ENCODE peak calls at places on chromosomes 16 and 17, in six cellular contexts. E is iPS DF 6.9; D is stomach; I is CD8-positive, alpha-beta T cell; L is heart left ventricle; N is endothelial cell of umbilical vein. Y is an unnamed sample.

GRCh38 chr17:56431736-56432135 is 161.8 kb upstream of the NOG start:
- DNase-seq in E (no peak), D (no peak), I (no peak), L (no peak), N (no peak), Y (no peak)

GRCh38 chr16:56478228-56479049 is 27.1 kb downstream of the OGFOD1 start:
- DNase-seq in E (no peak), D (no peak), I (no peak), L (no peak), N (no peak), Y (no peak)

GRCh38 chr16:67860589-67861398 is 12.1 kb upstream of the EDC4 start:
- DNase-seq in E (no peak), D (no peak), I (no peak), L (no peak), N (no peak), Y (no peak)

GRCh38 chr17:58232707-58233156 is 5.7 kb upstream of the LPO start:
- DNase-seq in E (no peak), D (no peak), I (no peak), L (no peak), N (no peak), Y (no peak)

GRCh38 chr17:2053380-2054261 is 1.3 kb upstream of the HIC1 start:
- DNase-seq in E (no peak), D (peak), I (peak), L (peak), N (peak), Y (no peak)

GRCh38 chr16:51981725-51982124 is 565.2 kb downstream of the TOX3 start:
- DNase-seq in E (no peak), D (no peak), I (no peak), L (no peak), N (no peak), Y (no peak)

GRCh38 chr16:86283944-86284343 is 226.4 kb upstream of the FOXF1 start:
- DNase-seq in E (no peak), D (no peak), I (no peak), L (no peak), N (no peak), Y (no peak)

GRCh38 chr16:23072084-23072599 is 77.1 kb downstream of the USP31 start:
- DNase-seq in E (no peak), D (peak), I (no peak), L (peak), N (peak), Y (no peak)

GRCh38 chr17:19876524-19877161 is 8.9 kb upstream of the ULK2 start:
- DNase-seq in E (no peak), D (no peak), I (peak), L (peak), N (no peak), Y (no peak)

GRCh38 chr17:30961213-30962188 is 9.3 kb upstream of the RNF135 start:
- DNase-seq in E (no peak), D (peak), I (no peak), L (no peak), N (no peak), Y (no peak)

GRCh38 chr17:44083250-44083849 is 12.8 kb downstream of the G6PC3 start:
- DNase-seq in E (no peak), D (no peak), I (no peak), L (no peak), N (peak), Y (no peak)

GRCh38 chr17:56830726-56831363 is 2.9 kb downstream of the C17orf67 start:
- DNase-seq in E (no peak), D (no peak), I (no peak), L (no peak), N (no peak), Y (no peak)

GRCh38 chr16:68416057-68417046 is 32.0 kb downstream of the SMPD3 start:
- DNase-seq in E (no peak), D (peak), I (no peak), L (no peak), N (no peak), Y (no peak)

GRCh38 chr16:17459903-17460521 is 10.7 kb downstream of the XYLT1 start:
- DNase-seq in E (no peak), D (no peak), I (no peak), L (no peak), N (no peak), Y (no peak)

GRCh38 chr17:60134396-60135159 is 15.2 kb upstream of the CA4 start:
- DNase-seq in E (no peak), D (peak), I (no peak), L (no peak), N (peak), Y (no peak)

GRCh38 chr16:57918994-57919393 is 51.9 kb downstream of the CNGB1 start:
- DNase-seq in E (no peak), D (no peak), I (no peak), L (no peak), N (no peak), Y (no peak)

GRCh38 chr16:67105251-67105650 is 4.5 kb upstream of the PHAF1 start:
- DNase-seq in E (no peak), D (no peak), I (no peak), L (no peak), N (no peak), Y (no peak)

GRCh38 chr17:78471635-78472034 is 93.2 kb downstream of the PGS1 start:
- DNase-seq in E (no peak), D (no peak), I (no peak), L (no peak), N (no peak), Y (no peak)

GRCh38 chr16:48384982-48385271 is 286 bp downstream of the SIAH1 start:
- DNase-seq in E (no peak), D (no peak), I (no peak), L (no peak), N (no peak), Y (no peak)

GRCh38 chr17:851986-852385 is 69.8 kb downstream of the MRM3 start:
- DNase-seq in E (no peak), D (no peak), I (no peak), L (no peak), N (no peak), Y (no peak)

GRCh38 chr17:43314582-43314981 is 80.8 kb upstream of the RNU2-1 start:
- DNase-seq in E (no peak), D (no peak), I (no peak), L (no peak), N (peak), Y (no peak)

GRCh38 chr16:2325181-2325580 is 15.3 kb downstream of the ABCA3 start:
- DNase-seq in E (no peak), D (no peak), I (no peak), L (no peak), N (no peak), Y (no peak)

GRCh38 chr17:41679740-41680425 is 8.8 kb upstream of the EIF1 start:
- DNase-seq in E (no peak), D (no peak), I (no peak), L (peak), N (no peak), Y (no peak)

GRCh38 chr16:81632392-81633146 is 146.5 kb upstream of the PLCG2 start:
- DNase-seq in E (no peak), D (peak), I (peak), L (peak), N (peak), Y (no peak)

GRCh38 chr16:12059216-12059769 is 82.8 kb downstream of the SNX29 start:
- DNase-seq in E (no peak), D (no peak), I (no peak), L (no peak), N (no peak), Y (no peak)

GRCh38 chr17:7882068-7882467 is 6.5 kb upstream of the CHD3 start:
- DNase-seq in E (no peak), D (no peak), I (no peak), L (no peak), N (no peak), Y (no peak)

GRCh38 chr17:41284546-41284945 is 9.0 kb downstream of the KRTAP9-7 start:
- DNase-seq in E (no peak), D (no peak), I (no peak), L (no peak), N (peak), Y (no peak)

GRCh38 chr16:84504420-84505248 is at the start of gene MEAK7:
- DNase-seq in E (peak), D (peak), I (peak), L (peak), N (peak), Y (no peak)
- H3K27ac ChIP-seq in E (no peak), D (peak), I (peak), L (peak), N (peak), Y (peak)

GRCh38 chr16:27311449-27311831 is 2.3 kb upstream of the IL4R start:
- DNase-seq in E (no peak), D (no peak), I (no peak), L (no peak), N (no peak), Y (no peak)

GRCh38 chr16:27313422-27314160 is at the start of gene IL4R:
- DNase-seq in E (no peak), D (peak), I (peak), L (peak), N (peak), Y (no peak)

GRCh38 chr16:27311897-27312303 is 1.9 kb upstream of the IL4R start:
- DNase-seq in E (no peak), D (no peak), I (no peak), L (no peak), N (no peak), Y (no peak)

GRCh38 chr16:27314161-27314723 is 468 bp downstream of the IL4R start:
- DNase-seq in E (no peak), D (peak), I (peak), L (peak), N (peak), Y (no peak)

DNA sequence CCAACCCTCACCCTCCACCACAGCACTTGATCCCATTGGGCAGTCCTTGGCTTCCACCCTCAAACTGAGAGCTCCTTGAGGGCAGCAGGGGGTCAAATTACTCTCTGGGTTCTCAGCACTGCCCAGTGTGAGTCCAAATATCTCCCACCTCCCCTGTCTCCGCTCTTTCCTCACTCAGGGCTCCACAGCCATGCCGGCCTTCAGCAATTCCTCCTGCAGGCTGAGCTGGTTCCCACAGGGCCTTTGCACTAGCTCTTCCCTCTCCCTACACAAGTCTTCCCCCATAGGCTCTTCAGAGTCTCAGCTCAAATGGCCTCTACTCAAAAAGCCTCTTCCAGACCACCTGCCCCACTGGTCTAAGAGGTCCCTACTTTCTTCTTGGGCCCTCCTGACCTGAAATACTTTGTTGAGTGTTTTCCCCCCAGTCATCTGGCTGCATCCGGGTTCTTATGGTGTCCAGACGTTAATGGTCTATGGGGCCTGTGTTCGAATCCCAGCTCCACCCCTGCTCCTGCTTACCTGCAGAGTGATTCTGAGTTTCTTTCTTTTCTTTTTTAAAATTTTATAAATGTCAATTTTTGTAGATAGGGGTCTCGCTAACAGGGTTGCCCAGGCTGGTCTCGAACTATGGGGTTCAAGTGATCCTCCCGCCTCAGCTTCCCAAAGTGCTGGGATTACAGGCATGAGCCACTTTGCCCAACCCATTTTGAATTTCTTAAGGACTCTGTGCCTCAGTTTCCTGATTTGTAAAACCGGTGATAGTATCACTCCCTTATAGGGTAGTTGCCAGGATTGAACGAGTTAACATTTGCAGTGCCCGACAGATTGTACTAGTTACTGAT is 973 bp upstream of the IL4R start:
- DNase-seq in E (no peak), D (no peak), I (no peak), L (no peak), N (no peak), Y (no peak)
- H3K27ac ChIP-seq in E (no peak), D (peak), I (peak), L (peak), N (peak), Y (peak)

GRCh38 chr17:63395075-63395815 is 50.9 kb downstream of the CYB561 start:
- DNase-seq in E (no peak), D (no peak), I (no peak), L (no peak), N (no peak), Y (no peak)

GRCh38 chr17:63399316-63399715 is 46.8 kb downstream of the CYB561 start:
- DNase-seq in E (no peak), D (no peak), I (no peak), L (no peak), N (peak), Y (no peak)

GRCh38 chr17:63398680-63399079 is 47.4 kb downstream of the CYB561 start:
- DNase-seq in E (no peak), D (no peak), I (no peak), L (no peak), N (peak), Y (no peak)

GRCh38 chr17:63402808-63403207 is 43.3 kb downstream of the CYB561 start:
- DNase-seq in E (no peak), D (no peak), I (no peak), L (no peak), N (no peak), Y (no peak)

GRCh38 chr17:63399856-63400255 is 46.2 kb downstream of the CYB561 start:
- DNase-seq in E (no peak), D (peak), I (no peak), L (peak), N (no peak), Y (no peak)
- H3K27ac ChIP-seq in E (no peak), D (no peak), I (no peak), L (peak), N (no peak), Y (no peak)

DNA sequence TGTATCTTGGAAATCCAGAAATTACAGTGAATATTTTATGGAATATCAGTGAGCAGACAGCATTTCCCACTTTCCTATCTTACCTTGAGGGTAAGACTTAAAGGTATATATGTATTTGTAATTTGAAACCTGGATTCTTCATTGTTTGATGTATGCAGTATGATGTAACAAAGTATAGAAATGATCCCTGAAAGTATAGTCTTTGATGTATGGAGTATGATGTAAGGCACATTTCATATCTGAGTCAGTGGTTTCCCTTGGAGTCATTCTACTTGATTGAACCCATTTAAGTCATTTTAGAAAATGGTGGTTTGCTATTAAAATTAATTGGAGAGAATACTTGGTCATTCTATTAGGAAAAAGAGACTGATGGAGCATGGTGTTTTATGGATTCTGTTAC is 10.1 kb downstream of the AMZ2 start:
- DNase-seq in E (no peak), D (no peak), I (no peak), L (no peak), N (no peak), Y (no peak)
- H3K27ac ChIP-seq in E (no peak), D (peak), I (peak), L (no peak), N (no peak), Y (no peak)

DNA sequence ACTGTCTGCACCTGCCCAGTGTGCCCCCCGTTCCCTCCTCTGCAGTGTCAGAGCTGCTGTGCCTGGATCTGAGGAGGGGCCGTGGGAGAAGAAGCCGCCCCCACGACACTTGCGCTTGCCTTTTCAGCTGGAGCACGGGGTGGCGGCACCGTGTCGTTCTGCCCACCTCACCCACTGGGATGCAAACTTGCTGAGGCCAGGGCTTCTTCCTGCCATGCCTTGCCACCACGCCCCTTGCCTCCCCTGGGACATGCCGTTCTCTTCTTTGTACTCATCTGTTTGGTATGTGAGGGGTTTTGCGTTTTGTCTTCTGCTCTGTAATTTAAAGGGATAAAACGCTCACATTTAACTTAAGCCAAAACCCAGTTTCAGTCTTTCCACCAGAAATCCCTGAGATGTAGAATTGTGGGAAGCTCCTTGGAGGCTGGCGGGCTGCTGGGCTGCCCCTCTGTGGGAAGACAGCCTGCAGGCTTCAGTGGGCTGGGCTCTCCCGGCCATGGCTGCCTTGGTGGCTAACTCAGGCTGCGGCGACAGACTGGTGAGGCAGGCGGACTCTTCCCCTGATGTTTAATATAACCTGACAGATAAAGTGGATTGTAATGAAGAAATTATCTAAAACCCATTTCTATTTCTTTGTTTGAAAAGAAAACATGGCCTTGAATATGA is 180.2 kb downstream of the RPTOR start:
- DNase-seq in E (no peak), D (no peak), I (no peak), L (no peak), N (no peak), Y (no peak)
- H3K27ac ChIP-seq in E (no peak), D (no peak), I (no peak), L (no peak), N (no peak), Y (no peak)

DNA sequence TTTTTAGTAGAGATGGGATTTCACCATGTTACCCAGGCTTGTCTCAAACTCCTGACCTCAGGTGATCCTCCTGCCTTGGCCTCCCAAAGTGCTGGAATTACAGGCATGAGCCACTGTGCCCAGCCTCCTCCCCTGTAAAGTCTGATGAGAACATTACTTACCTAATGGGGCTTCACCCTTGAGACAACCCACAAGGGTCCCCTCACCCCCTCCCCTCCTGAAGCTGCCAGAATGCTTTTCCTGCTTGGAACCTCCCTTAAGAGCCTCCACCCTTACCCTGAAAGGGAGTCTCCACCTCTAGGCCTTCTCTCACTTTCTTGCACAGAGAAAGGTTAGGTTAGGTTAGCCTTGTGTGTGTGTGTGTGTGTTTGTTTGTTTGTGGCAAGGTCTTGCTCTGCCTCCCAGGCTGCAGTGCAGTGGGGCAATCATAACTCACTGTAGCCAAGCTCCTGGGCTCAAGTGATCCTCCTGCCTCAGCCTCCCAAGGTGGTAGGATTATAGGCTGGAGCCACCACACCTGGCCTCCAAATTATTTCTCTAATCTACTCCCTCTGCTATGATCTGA is 8.9 kb downstream of the SLC5A11 start:
- DNase-seq in E (no peak), D (no peak), I (no peak), L (no peak), N (no peak), Y (no peak)
- H3K27ac ChIP-seq in E (no peak), D (no peak), I (no peak), L (no peak), N (no peak), Y (no peak)

DNA sequence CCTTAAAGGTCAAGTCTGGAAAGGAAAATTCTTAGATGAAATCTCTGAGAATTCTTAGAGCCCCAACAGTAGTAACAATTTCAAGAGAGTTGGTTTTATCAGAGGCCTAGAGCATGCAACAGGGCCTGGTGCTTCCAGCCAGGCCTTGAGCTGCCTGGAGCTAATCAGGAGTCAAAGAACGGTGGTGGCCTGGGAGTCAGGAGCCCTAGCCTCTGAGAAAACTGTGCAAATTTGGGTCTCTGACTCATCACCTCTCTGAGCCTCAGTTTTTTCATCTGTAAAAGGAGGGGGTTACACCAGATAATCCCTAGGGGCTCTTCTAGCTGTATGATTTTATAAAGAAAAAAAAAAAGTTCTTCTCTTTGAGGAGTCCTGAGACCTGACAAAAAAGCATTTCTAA is 227.3 kb upstream of the RPL38 start:
- DNase-seq in E (no peak), D (no peak), I (no peak), L (no peak), N (no peak), Y (no peak)
- H3K27ac ChIP-seq in E (no peak), D (no peak), I (no peak), L (no peak), N (no peak), Y (no peak)

Y was measured in vagina.